ENCODE peak calls at places on chromosomes 12 and 14, in six cellular contexts. R, U, T, X, I and K are unnamed samples.
A peak's percentile ranks its signal among the peaks of the same experiment; 100 is the strongest.

GRCh38 chr14:71473843-71474242 is 458.4 kb upstream of the RGS6 start:
- DNase-seq in R (no peak), U (no peak), T (no peak), X (no peak), I (no peak), K (no peak)

GRCh38 chr12:110012137-110012536 is 12.9 kb downstream of the ANKRD13A start:
- DNase-seq in R (peak; percentile 35), U (no peak), T (no peak), X (no peak), I (no peak), K (peak; percentile 65)

GRCh38 chr12:19530631-19531020 is 91.3 kb downstream of the AEBP2 start:
- DNase-seq in R (peak; percentile 21), U (no peak), T (no peak), X (no peak), I (no peak), K (no peak)

GRCh38 chr12:131862600-131862993 is 31.8 kb upstream of the ULK1 start:
- DNase-seq in R (no peak), U (no peak), T (no peak), X (no peak), I (no peak), K (no peak)

GRCh38 chr14:99067927-99068326 is 204.1 kb downstream of the BCL11B start:
- DNase-seq in R (no peak), U (no peak), T (no peak), X (no peak), I (no peak), K (no peak)

GRCh38 chr12:92300781-92301180 is 155.1 kb upstream of the BTG1 start:
- DNase-seq in R (no peak), U (no peak), T (no peak), X (peak; percentile 32), I (no peak), K (no peak)

GRCh38 chr12:69872804-69873203 is 47.8 kb downstream of the MYRFL start:
- DNase-seq in R (peak; percentile 67), U (no peak), T (no peak), X (peak; percentile 6), I (no peak), K (no peak)

GRCh38 chr12:18895946-18896345 is 158.0 kb downstream of the CAPZA3 start:
- DNase-seq in R (no peak), U (no peak), T (no peak), X (no peak), I (peak; percentile 78), K (no peak)

GRCh38 chr12:130127527-130127908 is 34.7 kb upstream of the FZD10 start:
- DNase-seq in R (no peak), U (no peak), T (no peak), X (no peak), I (no peak), K (no peak)

GRCh38 chr12:67515679-67516363 is 132.7 kb upstream of the DYRK2 start:
- DNase-seq in R (peak; percentile 9), U (peak; percentile 8), T (no peak), X (no peak), I (no peak), K (peak; percentile 32)

GRCh38 chr12:49055978-49056754 is 4.4 kb downstream of the KMT2D start:
- DNase-seq in R (peak; percentile 77), U (peak; percentile 48), T (no peak), X (peak; percentile 93), I (peak; percentile 81), K (peak; percentile 68)

GRCh38 chr12:125734137-125734536 is 668.9 kb downstream of the AACS start:
- DNase-seq in R (no peak), U (no peak), T (no peak), X (no peak), I (peak; percentile 28), K (no peak)

GRCh38 chr12:109010259-109010658 is 10.6 kb downstream of the SVOP start:
- DNase-seq in R (no peak), U (no peak), T (no peak), X (no peak), I (no peak), K (no peak)

GRCh38 chr12:92432724-92433281 is 270.0 kb upstream of the PLEKHG7 start:
- DNase-seq in R (no peak), U (no peak), T (no peak), X (no peak), I (no peak), K (no peak)

GRCh38 chr12:29149691-29150382 is 759 bp downstream of the FAR2 start:
- DNase-seq in R (no peak), U (no peak), T (no peak), X (no peak), I (peak; percentile 47), K (peak; percentile 38)

GRCh38 chr14:90023176-90023896 is 38.5 kb upstream of the KCNK13 start:
- DNase-seq in R (no peak), U (no peak), T (no peak), X (no peak), I (no peak), K (no peak)

GRCh38 chr12:44342371-44342770 is 506.5 kb downstream of the TMEM117 start:
- DNase-seq in R (no peak), U (no peak), T (no peak), X (no peak), I (no peak), K (no peak)

GRCh38 chr12:71536939-71537622 is 97.5 kb downstream of the LGR5 start:
- DNase-seq in R (no peak), U (no peak), T (no peak), X (no peak), I (no peak), K (no peak)

GRCh38 chr14:50249118-50249775 is 17.9 kb upstream of the SOS2 start:
- DNase-seq in R (no peak), U (no peak), T (no peak), X (no peak), I (peak; percentile 12), K (no peak)

GRCh38 chr14:57943038-57943437 is 77.1 kb upstream of the SLC35F4 start:
- DNase-seq in R (no peak), U (no peak), T (no peak), X (no peak), I (no peak), K (no peak)
- H3K27ac ChIP-seq in R (no peak overlapping the region), U (no peak overlapping the region), T (no peak overlapping the region), X (no peak overlapping the region), I (no peak overlapping the region), K (no peak overlapping the region)

DNA sequence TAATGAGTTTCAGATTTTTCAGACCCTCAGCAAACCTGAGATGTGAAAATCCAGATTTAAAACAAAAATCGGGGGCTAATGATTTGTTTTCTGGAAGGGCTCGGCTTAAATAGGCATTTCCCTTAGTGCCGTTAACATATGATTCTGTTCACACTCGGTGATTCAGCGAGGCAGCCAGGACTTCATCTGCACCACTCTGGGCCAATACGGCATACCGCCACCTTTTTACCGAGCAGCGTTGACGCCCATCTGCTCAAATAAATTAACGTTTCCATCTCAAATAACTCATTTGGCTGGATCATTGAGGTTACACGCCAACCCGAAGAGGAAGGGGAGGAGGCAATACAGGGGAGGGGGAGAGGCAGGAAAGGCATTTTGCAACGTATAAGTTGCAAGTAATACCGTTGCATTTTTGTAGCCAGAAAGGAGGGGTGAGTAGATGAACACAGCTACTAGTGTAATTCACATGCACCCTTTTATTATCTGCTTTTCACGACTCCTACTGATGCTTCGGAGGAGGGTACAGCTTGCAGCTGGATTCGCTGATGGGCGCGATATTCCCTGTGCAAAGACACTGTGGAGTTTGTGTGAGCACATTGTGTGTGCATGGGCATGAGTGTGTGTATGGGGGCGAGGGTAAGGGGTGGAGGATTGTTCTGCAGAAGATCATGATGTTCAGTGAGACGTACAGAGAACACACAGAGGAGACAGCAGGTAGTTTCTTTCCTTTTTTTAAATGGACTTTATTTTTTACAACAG is 45.9 kb downstream of the MAP1LC3B2 start:
- DNase-seq in R (peak; percentile 19), U (no peak), T (no peak), X (no peak), I (no peak), K (no peak)
- H3K4me3 ChIP-seq in R (peak overlapping the region; percentile 30), U (no peak overlapping the region), T (peak overlapping the region; percentile 21), X (no peak overlapping the region), I (no peak overlapping the region), K (no peak overlapping the region)

GRCh38 chr12:7319934-7320333 is 16.1 kb downstream of the ACSM4 start:
- DNase-seq in R (no peak), U (no peak), T (no peak), X (no peak), I (no peak), K (no peak)
- TF ChIP-seq CTCF in R (no peak), U (no peak), T (no peak), X (no peak), I (peak; percentile 37), K (no peak)

DNA sequence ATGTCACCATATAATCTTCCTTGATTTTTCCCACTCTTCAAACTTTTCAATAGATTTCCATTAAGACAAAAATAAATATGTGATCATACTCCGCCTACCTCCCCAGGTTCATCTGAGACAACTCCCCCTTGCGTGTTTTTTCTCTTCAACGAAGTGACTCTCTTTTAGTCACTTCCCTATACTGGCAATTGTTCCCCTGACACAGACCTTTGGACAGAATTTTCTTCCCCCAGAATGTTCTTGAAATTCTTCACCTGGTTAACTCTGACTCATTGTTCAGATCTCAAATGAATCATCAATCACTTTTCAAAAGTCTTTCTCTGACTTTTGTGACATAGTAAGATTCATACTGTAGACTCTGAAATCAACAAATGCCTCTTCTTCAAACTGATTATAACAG is 727.3 kb upstream of the LMO3 start:
- DNase-seq in R (no peak), U (no peak), T (no peak), X (no peak), I (no peak), K (no peak)
- H3K27ac ChIP-seq in R (no peak overlapping the region), U (no peak overlapping the region), T (no peak overlapping the region), X (no peak overlapping the region), I (no peak overlapping the region), K (no peak overlapping the region)